ENCODE peak calls at places on chromosomes 4 and X, in four cellular contexts. One of them, this sample, is unnamed.

GRCh38 chr4:1410491-1411325 is 4.5 kb upstream of the NKX1-1 start:
- DNase-seq in astrocyte: peak; percentile 10
- DNase-seq in adipocyte: peak; percentile 69
- DNase-seq in HCT116: no peak
- DNase-seq in this sample: peak; percentile 29

GRCh38 chrX:771536-771935 is 140.9 kb downstream of the SHOX start:
- DNase-seq in astrocyte: no peak
- DNase-seq in adipocyte: no peak
- DNase-seq in HCT116: no peak
- DNase-seq in this sample: no peak

GRCh38 chrX:1412551-1413161 is 20.7 kb upstream of the SLC25A6 start:
- DNase-seq in astrocyte: no peak
- DNase-seq in adipocyte: no peak
- DNase-seq in HCT116: no peak
- DNase-seq in this sample: no peak

GRCh38 chrX:13223868-13224555 is 95.8 kb downstream of the ATXN3L start:
- DNase-seq in astrocyte: peak; percentile 92
- DNase-seq in adipocyte: peak; percentile 73
- DNase-seq in HCT116: peak; percentile 51
- DNase-seq in this sample: peak; percentile 96

GRCh38 chr4:19993222-19993621 is 258.5 kb upstream of the SLIT2 start:
- DNase-seq in astrocyte: no peak
- DNase-seq in adipocyte: peak; percentile 34
- DNase-seq in HCT116: no peak
- DNase-seq in this sample: no peak

GRCh38 chr4:972651-973424 is 531 bp downstream of the DGKQ start:
- DNase-seq in astrocyte: no peak
- DNase-seq in adipocyte: peak; percentile 64
- DNase-seq in HCT116: no peak
- DNase-seq in this sample: peak; percentile 39

GRCh38 chrX:45788941-45789348 is 588.3 kb upstream of the DIPK2B start:
- DNase-seq in astrocyte: peak; percentile 66
- DNase-seq in adipocyte: no peak
- DNase-seq in HCT116: no peak
- DNase-seq in this sample: peak; percentile 45

GRCh38 chrX:17655232-17656034 is 81.9 kb upstream of the SCML1 start:
- DNase-seq in astrocyte: peak; percentile 22
- DNase-seq in adipocyte: peak; percentile 0
- DNase-seq in HCT116: no peak
- DNase-seq in this sample: peak; percentile 21

GRCh38 chr4:151025759-151026158 is 10.7 kb upstream of the LRBA start:
- DNase-seq in astrocyte: no peak
- DNase-seq in adipocyte: no peak
- DNase-seq in HCT116: no peak
- DNase-seq in this sample: no peak

GRCh38 chrX:38232287-38232686 is 11.6 kb upstream of the SRPX start:
- DNase-seq in astrocyte: peak; percentile 77
- DNase-seq in adipocyte: peak; percentile 14
- DNase-seq in HCT116: no peak
- DNase-seq in this sample: peak; percentile 73

GRCh38 chr4:8571702-8572685 is 8.2 kb upstream of the GPR78 start:
- DNase-seq in astrocyte: no peak
- DNase-seq in adipocyte: no peak
- DNase-seq in HCT116: no peak
- DNase-seq in this sample: no peak

GRCh38 chr4:106371166-106371565 is 2.6 kb upstream of the GIMD1 start:
- DNase-seq in astrocyte: no peak
- DNase-seq in adipocyte: peak; percentile 28
- DNase-seq in HCT116: no peak
- DNase-seq in this sample: no peak

GRCh38 chrX:79081895-79082512 is 62.5 kb upstream of the GPR174 start:
- DNase-seq in astrocyte: no peak
- DNase-seq in adipocyte: peak; percentile 51
- DNase-seq in HCT116: no peak
- DNase-seq in this sample: peak; percentile 30

GRCh38 chr4:126761947-126762650 is 870.7 kb upstream of the INTU start:
- DNase-seq in astrocyte: no peak
- DNase-seq in adipocyte: no peak
- DNase-seq in HCT116: no peak
- DNase-seq in this sample: peak; percentile 60

GRCh38 chr4:150773729-150774449 is 191.9 kb downstream of the MAB21L2 start:
- DNase-seq in astrocyte: no peak
- DNase-seq in adipocyte: no peak
- DNase-seq in HCT116: no peak
- DNase-seq in this sample: no peak

GRCh38 chrX:96182366-96182765 is 502.3 kb upstream of the DIAPH2 start:
- DNase-seq in astrocyte: no peak
- DNase-seq in adipocyte: no peak
- DNase-seq in HCT116: no peak
- DNase-seq in this sample: peak; percentile 8

GRCh38 chr4:6332042-6332668 is 62.5 kb downstream of the WFS1 start:
- DNase-seq in astrocyte: no peak
- DNase-seq in adipocyte: peak; percentile 52
- DNase-seq in HCT116: no peak
- DNase-seq in this sample: no peak

GRCh38 chrX:21972046-21972445 is 31.5 kb downstream of the SMS start:
- DNase-seq in astrocyte: no peak
- DNase-seq in adipocyte: no peak
- DNase-seq in HCT116: no peak
- DNase-seq in this sample: no peak

GRCh38 chr4:96305030-96305429 is 465.1 kb downstream of the PDHA2 start:
- DNase-seq in astrocyte: no peak
- DNase-seq in adipocyte: no peak
- DNase-seq in HCT116: no peak
- DNase-seq in this sample: no peak

GRCh38 chr4:8906991-8907595 is 35.5 kb upstream of the HMX1 start:
- DNase-seq in astrocyte: no peak
- DNase-seq in adipocyte: no peak
- DNase-seq in HCT116: no peak
- DNase-seq in this sample: no peak

GRCh38 chrX:135591871-135592270 is 71.4 kb downstream of the INTS6L start:
- DNase-seq in astrocyte: no peak
- DNase-seq in adipocyte: no peak
- DNase-seq in HCT116: no peak
- DNase-seq in this sample: no peak

GRCh38 chr4:3802571-3803474 is 36.6 kb downstream of the ADRA2C start:
- DNase-seq in astrocyte: no peak
- DNase-seq in adipocyte: no peak
- DNase-seq in HCT116: no peak
- DNase-seq in this sample: no peak

GRCh38 chr4:66564901-66565648 is 894.8 kb upstream of the EPHA5 start:
- DNase-seq in astrocyte: peak; percentile 97
- DNase-seq in adipocyte: peak; percentile 91
- DNase-seq in HCT116: no peak
- DNase-seq in this sample: no peak

GRCh38 chrX:123731258-123731986 is 1.4 kb downstream of the THOC2 start:
- DNase-seq in astrocyte: peak; percentile 33
- DNase-seq in adipocyte: peak; percentile 55
- DNase-seq in HCT116: no peak
- DNase-seq in this sample: no peak

GRCh38 chrX:69314436-69315348 is 149.4 kb upstream of the PJA1 start:
- DNase-seq in astrocyte: no peak
- DNase-seq in adipocyte: no peak
- DNase-seq in HCT116: no peak
- DNase-seq in this sample: no peak

DNA sequence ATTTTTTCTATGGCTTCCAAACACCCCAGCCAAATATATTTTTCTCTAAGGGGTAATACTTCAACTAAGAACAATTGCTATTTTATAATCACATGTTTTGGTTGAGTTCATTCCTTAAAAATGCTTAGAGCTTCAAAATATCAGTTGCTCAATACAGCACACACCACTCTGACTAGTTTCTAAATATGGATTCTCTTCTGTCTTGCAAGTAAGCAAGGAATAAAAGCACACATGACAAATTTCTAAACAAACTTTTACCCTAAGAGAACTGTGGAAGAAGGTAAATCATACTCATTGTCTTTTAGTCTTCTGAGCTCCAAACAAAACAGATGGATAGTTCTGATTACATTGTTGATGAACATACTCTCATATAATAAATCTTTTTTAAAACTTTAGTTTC is 27.2 kb downstream of the ANTXR2 start:
- DNase-seq in astrocyte: peak; percentile 48
- DNase-seq in adipocyte: peak; percentile 79
- DNase-seq in HCT116: no peak
- DNase-seq in this sample: peak; percentile 6
- H3K9ac ChIP-seq in astrocyte: no peak overlapping the region
- H3K9ac ChIP-seq in adipocyte: peak overlapping the region; percentile 73
- H3K9ac ChIP-seq in HCT116: no peak overlapping the region
- H3K9ac ChIP-seq in this sample: no peak overlapping the region

GRCh38 chr4:47486306-47486705 is 1.2 kb downstream of the ATP10D start:
- DNase-seq in astrocyte: no peak
- DNase-seq in adipocyte: peak; percentile 47
- DNase-seq in HCT116: no peak
- DNase-seq in this sample: no peak
- H3K4me1 ChIP-seq in astrocyte: peaks cover 10% of the 10 kb centered on the region
- H3K4me1 ChIP-seq in adipocyte: peaks cover 11% of the 10 kb centered on the region
- H3K4me1 ChIP-seq in HCT116: peaks cover 20% of the 10 kb centered on the region
- H3K4me1 ChIP-seq in this sample: peaks cover 25% of the 10 kb centered on the region

GRCh38 chrX:63784346-63784901 is 590 bp downstream of the ARHGEF9 start:
- DNase-seq in astrocyte: no peak
- DNase-seq in adipocyte: no peak
- DNase-seq in HCT116: no peak
- DNase-seq in this sample: no peak

GRCh38 chrX:63784902-63785692 is at the start of gene ARHGEF9:
- DNase-seq in astrocyte: no peak
- DNase-seq in adipocyte: peak; percentile 26
- DNase-seq in HCT116: no peak
- DNase-seq in this sample: no peak
- H3K9ac ChIP-seq in astrocyte: peak within 1 kb of the TSS; percentile 31
- H3K9ac ChIP-seq in adipocyte: no peak within 1 kb of the TSS
- H3K9ac ChIP-seq in HCT116: no peak within 1 kb of the TSS
- H3K9ac ChIP-seq in this sample: no peak within 1 kb of the TSS

GRCh38 chr4:94414907-94415306 is 36.8 kb upstream of the PDLIM5 start:
- DNase-seq in astrocyte: no peak
- DNase-seq in adipocyte: no peak
- DNase-seq in HCT116: no peak
- DNase-seq in this sample: no peak
- H3K4me1 ChIP-seq in astrocyte: peaks cover 18% of the 10 kb centered on the region
- H3K4me1 ChIP-seq in adipocyte: peaks cover 35% of the 10 kb centered on the region
- H3K4me1 ChIP-seq in HCT116: peaks cover 47% of the 10 kb centered on the region
- H3K4me1 ChIP-seq in this sample: peaks cover 19% of the 10 kb centered on the region

GRCh38 chr4:186727149-186727976 is 3.7 kb upstream of the FAT1 start:
- DNase-seq in astrocyte: peak; percentile 36
- DNase-seq in adipocyte: peak; percentile 29
- DNase-seq in HCT116: no peak
- DNase-seq in this sample: no peak
- H3K9ac ChIP-seq in astrocyte: peak overlapping the region; percentile 99
- H3K9ac ChIP-seq in adipocyte: peak overlapping the region; percentile 97
- H3K9ac ChIP-seq in HCT116: peak overlapping the region; percentile 92
- H3K9ac ChIP-seq in this sample: peak overlapping the region; percentile 100

This sample was measured in mammary epithelial cell.